ENCODE peak calls at places on chromosome 22, in eight cellular contexts. X is HCT116, T is GM23338, D is sigmoid colon, Q is suprapubic skin, Y is breast epithelium, E is K562, V is stomach. A is an unnamed sample.

GRCh38 chr22:44098021-44098739 is 74.1 kb downstream of the PARVB start:
- DNase-seq in T (no peak), X (no peak), D (peak; percentile 39), Y (no peak), Q (no peak), V (no peak), E (no peak), A (no peak)

GRCh38 chr22:40533712-40534378 is 102.7 kb downstream of the MRTFA start:
- DNase-seq in Y (no peak), D (no peak), X (no peak), V (no peak), T (peak; percentile 66), Q (no peak), E (peak; percentile 62), A (no peak)

GRCh38 chr22:31944700-31945477 is 554 bp downstream of the YWHAH start:
- DNase-seq in D (peak; percentile 79), V (peak; percentile 52), Q (peak; percentile 81), E (peak; percentile 68), X (no peak), Y (no peak), T (peak; percentile 63), A (peak; percentile 30)

GRCh38 chr22:43437871-43438475 is 26.2 kb downstream of the MPPED1 start:
- DNase-seq in V (no peak), E (no peak), Y (peak; percentile 49), D (no peak), X (no peak), Q (no peak), T (no peak), A (no peak)

GRCh38 chr22:29912605-29913398 is 29.8 kb downstream of the MTMR3 start:
- DNase-seq in Q (no peak), X (no peak), D (no peak), V (no peak), Y (no peak), T (no peak), E (no peak), A (no peak)

GRCh38 chr22:28716686-28717085 is 24.9 kb downstream of the CHEK2 start:
- DNase-seq in T (no peak), X (no peak), D (no peak), Q (no peak), E (no peak), Y (no peak), V (no peak), A (no peak)

GRCh38 chr22:42814616-42815015 is 42.5 kb downstream of the ARFGAP3 start:
- DNase-seq in E (no peak), T (no peak), Y (no peak), V (no peak), X (no peak), Q (no peak), D (no peak), A (no peak)

GRCh38 chr22:22397292-22397870 is 111.2 kb downstream of the ZNF280B start:
- DNase-seq in V (no peak), D (peak; percentile 80), Q (no peak), X (peak; percentile 24), T (peak; percentile 15), Y (peak; percentile 69), E (peak; percentile 58), A (no peak)

GRCh38 chr22:23163665-23164064 is 16.6 kb upstream of the BCR start:
- DNase-seq in D (peak; percentile 89), V (no peak), Q (no peak), T (no peak), Y (peak; percentile 89), X (no peak), E (no peak), A (peak; percentile 95)

GRCh38 chr22:22918297-22918965 is 30.8 kb downstream of the IGLL5 start:
- DNase-seq in V (no peak), E (no peak), X (no peak), Y (no peak), Q (no peak), D (no peak), T (no peak), A (no peak)

GRCh38 chr22:35997438-35997837 is 31.2 kb downstream of the RBFOX2 start:
- DNase-seq in E (no peak), T (no peak), Q (no peak), D (no peak), V (no peak), Y (no peak), X (no peak), A (no peak)

GRCh38 chr22:23089010-23089409 is 18.7 kb downstream of the GNAZ start:
- DNase-seq in Y (no peak), X (no peak), T (no peak), V (no peak), D (no peak), Q (no peak), E (no peak), A (no peak)

GRCh38 chr22:41405588-41405987 is 23.8 kb downstream of the TEF start:
- DNase-seq in V (no peak), T (no peak), X (no peak), D (no peak), E (no peak), Y (no peak), Q (no peak), A (no peak)

GRCh38 chr22:41957941-41958556 is 6.1 kb downstream of the SMIM45 start:
- DNase-seq in V (no peak), X (no peak), D (no peak), Y (no peak), Q (no peak), E (no peak), T (peak; percentile 57), A (no peak)

GRCh38 chr22:29751139-29751538 is 15.7 kb downstream of the ZMAT5 start:
- DNase-seq in E (no peak), D (no peak), T (no peak), Y (no peak), Q (no peak), X (no peak), V (no peak), A (no peak)

GRCh38 chr22:44971651-44972362 is 38.0 kb downstream of the PHF21B start:
- DNase-seq in T (no peak), V (no peak), D (no peak), Q (no peak), E (no peak), X (no peak), Y (no peak), A (no peak)

GRCh38 chr22:30905696-30906341 is 62.8 kb downstream of the MORC2 start:
- DNase-seq in T (peak; percentile 19), V (no peak), E (no peak), D (peak; percentile 61), Y (no peak), X (no peak), Q (no peak), A (no peak)

GRCh38 chr22:42368379-42369249 is 63.6 kb downstream of the NFAM1 start:
- DNase-seq in V (no peak), E (no peak), T (peak; percentile 92), D (peak; percentile 77), Q (peak; percentile 82), Y (no peak), X (no peak), A (no peak)

GRCh38 chr22:36328635-36329216 is 59.0 kb downstream of the MYH9 start:
- DNase-seq in Q (no peak), T (no peak), Y (peak; percentile 78), D (peak; percentile 94), V (peak; percentile 61), E (peak; percentile 27), X (no peak), A (peak; percentile 61)

GRCh38 chr22:35422145-35422544 is 22.2 kb downstream of the MCM5 start:
- DNase-seq in V (no peak), D (no peak), T (no peak), Y (no peak), E (no peak), X (no peak), Q (no peak), A (no peak)

GRCh38 chr22:25536578-25536977 is 27.9 kb upstream of the GRK3 start:
- DNase-seq in Q (no peak), X (no peak), V (no peak), Y (no peak), T (no peak), E (no peak), D (no peak), A (peak; percentile 15)

GRCh38 chr22:25540128-25540790 is 24.2 kb upstream of the GRK3 start:
- DNase-seq in D (no peak), T (no peak), Q (no peak), V (no peak), E (no peak), Y (no peak), X (no peak), A (no peak)

DNA sequence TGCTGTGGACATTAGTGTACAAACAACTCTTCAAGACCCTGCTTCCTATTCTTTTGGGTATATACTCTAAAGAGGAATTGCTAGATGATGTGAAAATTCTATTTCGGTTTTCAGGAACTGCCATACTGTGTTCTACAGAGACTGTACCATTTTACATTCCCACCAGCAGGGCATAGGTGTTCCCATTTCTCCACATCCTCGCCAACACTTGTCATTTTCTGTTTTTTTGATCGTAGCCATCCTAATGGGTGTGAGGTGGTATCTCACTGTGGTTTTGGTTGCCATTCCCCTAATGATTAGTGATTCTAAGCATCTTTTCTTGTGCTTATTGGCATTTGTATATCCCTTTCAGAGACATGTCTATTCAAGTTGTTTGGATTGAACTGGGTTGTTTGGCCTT is 29.8 kb upstream of the GRK3 start:
- DNase-seq in Y (no peak), T (no peak), X (no peak), D (no peak), Q (no peak), E (no peak), V (no peak), A (no peak)
- TF ChIP-seq POLR2AphosphoS5 in Y (no peak), T (no peak), X (no peak), D (no peak), Q (no peak), E (no peak), V (no peak), A (no peak)

GRCh38 chr22:38958359-38958943 is 1.0 kb downstream of the APOBEC3A start:
- DNase-seq in Q (no peak), Y (no peak), X (no peak), E (no peak), V (no peak), T (no peak), D (no peak), A (no peak)
- TF ChIP-seq CTCF in Q (no peak), Y (no peak), X (no peak), E (no peak), V (no peak), T (no peak), D (no peak), A (no peak)

DNA sequence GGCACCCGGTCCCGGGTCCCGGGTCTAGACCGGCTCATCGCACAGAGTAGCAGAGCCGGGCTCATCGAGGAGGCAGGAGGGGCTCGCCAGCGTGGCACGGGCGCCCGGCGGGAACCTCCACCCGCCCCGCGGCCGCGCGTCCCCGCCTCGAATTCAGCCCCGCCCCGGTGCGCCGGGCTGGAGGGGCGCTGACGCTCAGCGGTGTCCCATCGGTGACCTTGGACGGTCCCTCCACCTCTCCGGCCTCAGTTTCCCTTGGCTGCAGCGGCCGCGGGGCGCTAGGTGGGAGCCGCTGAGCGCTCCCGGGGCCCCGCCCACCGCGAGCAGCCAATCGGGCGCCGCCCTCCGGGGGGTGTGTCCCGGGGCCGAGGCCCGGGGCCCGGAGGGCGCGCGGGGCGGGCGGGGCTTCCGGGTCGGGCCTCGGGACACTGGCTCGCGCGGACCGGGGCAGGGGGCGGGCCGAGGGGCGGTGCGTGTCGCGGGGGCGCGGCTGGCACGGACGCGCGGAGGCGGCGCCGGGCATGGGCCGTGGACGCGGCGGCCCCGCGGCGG is at the start of gene PPARA:
- DNase-seq in E (peak; percentile 96), X (peak; percentile 22), V (peak; percentile 95), D (peak; percentile 94), Q (peak; percentile 91), T (peak; percentile 75), Y (peak; percentile 79), A (peak; percentile 91)
- TF ChIP-seq POLR2AphosphoS5 in E (no peak), X (peak; percentile 34), V (peak; percentile 5), D (no peak), Q (no peak), T (peak; percentile 44), Y (peak; percentile 51), A (no peak)

GRCh38 chr22:17234144-17234623 is 14.9 kb upstream of the ADA2 start:
- DNase-seq in X (peak; percentile 34), V (no peak), T (peak; percentile 99), D (no peak), Q (no peak), Y (no peak), E (no peak), A (no peak)
- TF ChIP-seq CTCF in X (peak; percentile 45), V (no peak), T (peak; percentile 65), D (no peak), Q (peak; percentile 20), Y (no peak), E (no peak), A (no peak)

A was measured in prostate gland.